ENCODE peak calls at places on chromosomes 11 and 22, in eight cellular contexts. E is GM13976, H is dorsolateral prefrontal cortex, G is Panc1, N is type B pancreatic cell, L is breast epithelium, O is astrocyte of the cerebellum, Q is keratinocyte. W is an unnamed sample.

GRCh38 chr22:20033045-20033706 is 12.3 kb downstream of the TANGO2 start:
- DNase-seq in H (no peak), N (no peak), Q (no peak), E (no peak), O (no peak), L (no peak), G (no peak), W (no peak)

GRCh38 chr11:15818132-15818842 is 538.1 kb downstream of the SOX6 start:
- DNase-seq in L (no peak), G (no peak), E (no peak), Q (no peak), H (no peak), N (no peak), O (no peak), W (no peak)

GRCh38 chr22:25564979-25565677 is 653 bp downstream of the GRK3 start:
- DNase-seq in L (no peak), N (no peak), E (no peak), O (no peak), Q (no peak), G (no peak), H (no peak), W (peak)

GRCh38 chr22:46390652-46391301 is 55.3 kb downstream of the TRMU start:
- DNase-seq in H (peak), G (no peak), L (peak), O (no peak), E (no peak), N (no peak), Q (no peak), W (no peak)

GRCh38 chr11:121610706-121611105 is 157.9 kb upstream of the SORL1-AS1 start:
- DNase-seq in L (no peak), N (no peak), Q (no peak), G (no peak), H (no peak), O (no peak), E (no peak), W (no peak)

GRCh38 chr22:27129266-27129665 is 471.9 kb downstream of the MIAT start:
- DNase-seq in Q (peak), L (no peak), E (no peak), N (no peak), G (no peak), H (no peak), O (no peak), W (no peak)

GRCh38 chr22:17974703-17975372 is 49.5 kb downstream of the MICAL3 start:
- DNase-seq in H (no peak), O (no peak), E (peak), L (no peak), N (no peak), G (no peak), Q (no peak), W (peak)

GRCh38 chr22:35661377-35661937 is 13.2 kb downstream of the APOL6 start:
- DNase-seq in H (no peak), Q (no peak), L (no peak), N (no peak), G (no peak), E (no peak), O (no peak), W (no peak)

GRCh38 chr22:25172153-25172552 is 27.5 kb upstream of the CRYBB3 start:
- DNase-seq in Q (no peak), H (no peak), L (no peak), N (no peak), G (no peak), E (peak), O (no peak), W (peak)

GRCh38 chr11:95585071-95585751 is 204.4 kb downstream of the FAM76B start:
- DNase-seq in H (no peak), Q (no peak), E (no peak), N (no peak), O (no peak), L (no peak), G (no peak), W (no peak)

GRCh38 chr22:22025320-22026156 is 43.0 kb upstream of the TOP3B start:
- DNase-seq in G (no peak), L (no peak), H (no peak), O (no peak), N (no peak), E (peak), Q (no peak), W (peak)

GRCh38 chr11:34308821-34309585 is 48.8 kb downstream of the ABTB2 start:
- DNase-seq in L (no peak), O (peak), E (no peak), Q (no peak), G (no peak), H (no peak), N (no peak), W (no peak)

GRCh38 chr11:1085440-1086170 is 10.9 kb downstream of the MUC2 start:
- DNase-seq in L (peak), O (no peak), Q (no peak), G (no peak), H (peak), N (no peak), E (no peak), W (no peak)

GRCh38 chr11:67732045-67732787 is 57.8 kb upstream of the ALDH3B2 start:
- DNase-seq in Q (no peak), G (peak), L (no peak), N (no peak), H (no peak), O (no peak), E (peak), W (no peak)

GRCh38 chr11:63574856-63575602 is 11.8 kb upstream of the PLAAT2 start:
- DNase-seq in O (no peak), H (no peak), N (no peak), E (no peak), L (no peak), G (no peak), Q (no peak), W (no peak)

GRCh38 chr22:31497148-31497938 is 1.0 kb downstream of the SFI1 start:
- DNase-seq in O (no peak), L (no peak), G (no peak), N (no peak), H (no peak), E (no peak), Q (no peak), W (peak)

GRCh38 chr22:31496007-31496734 is at the start of gene SFI1:
- DNase-seq in G (peak), O (peak), Q (no peak), E (peak), L (peak), N (peak), H (peak), W (peak)

GRCh38 chr22:31495343-31495742 is 993 bp upstream of the SFI1 start:
- DNase-seq in N (no peak), L (no peak), Q (no peak), O (no peak), H (no peak), E (no peak), G (no peak), W (peak)

GRCh38 chr22:31492151-31492550 is 2.5 kb upstream of the EIF4ENIF1 start:
- DNase-seq in L (no peak), O (no peak), Q (no peak), H (no peak), E (no peak), G (no peak), N (no peak), W (no peak)

DNA sequence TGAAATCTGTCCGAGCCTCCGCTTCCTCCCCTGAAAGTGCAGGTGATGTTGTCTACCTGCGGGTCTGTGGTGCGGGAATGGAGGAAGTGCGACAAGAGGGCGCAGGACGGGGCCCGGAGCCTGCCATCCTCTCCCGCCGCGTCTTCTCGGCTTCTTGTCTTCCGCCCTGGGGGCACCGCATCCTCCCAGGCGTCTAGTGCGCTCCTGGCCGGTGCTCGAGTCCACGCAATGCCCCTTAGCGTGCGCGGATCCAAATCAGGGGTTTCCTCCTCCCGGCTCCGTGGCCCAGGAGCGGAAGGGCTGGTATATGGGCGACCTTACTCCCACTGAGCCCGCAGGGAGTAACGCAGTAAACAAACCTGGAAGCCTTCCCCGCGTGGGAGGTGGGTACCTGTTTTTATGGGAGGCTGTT is 405 bp downstream of the SFI1 start:
- DNase-seq in N (no peak), E (no peak), G (no peak), O (no peak), H (peak), Q (no peak), L (no peak), W (no peak)
- TF ChIP-seq CTCF in N (no peak), E (no peak), G (no peak), O (no peak), H (no peak), Q (no peak), L (no peak), W (no peak)

DNA sequence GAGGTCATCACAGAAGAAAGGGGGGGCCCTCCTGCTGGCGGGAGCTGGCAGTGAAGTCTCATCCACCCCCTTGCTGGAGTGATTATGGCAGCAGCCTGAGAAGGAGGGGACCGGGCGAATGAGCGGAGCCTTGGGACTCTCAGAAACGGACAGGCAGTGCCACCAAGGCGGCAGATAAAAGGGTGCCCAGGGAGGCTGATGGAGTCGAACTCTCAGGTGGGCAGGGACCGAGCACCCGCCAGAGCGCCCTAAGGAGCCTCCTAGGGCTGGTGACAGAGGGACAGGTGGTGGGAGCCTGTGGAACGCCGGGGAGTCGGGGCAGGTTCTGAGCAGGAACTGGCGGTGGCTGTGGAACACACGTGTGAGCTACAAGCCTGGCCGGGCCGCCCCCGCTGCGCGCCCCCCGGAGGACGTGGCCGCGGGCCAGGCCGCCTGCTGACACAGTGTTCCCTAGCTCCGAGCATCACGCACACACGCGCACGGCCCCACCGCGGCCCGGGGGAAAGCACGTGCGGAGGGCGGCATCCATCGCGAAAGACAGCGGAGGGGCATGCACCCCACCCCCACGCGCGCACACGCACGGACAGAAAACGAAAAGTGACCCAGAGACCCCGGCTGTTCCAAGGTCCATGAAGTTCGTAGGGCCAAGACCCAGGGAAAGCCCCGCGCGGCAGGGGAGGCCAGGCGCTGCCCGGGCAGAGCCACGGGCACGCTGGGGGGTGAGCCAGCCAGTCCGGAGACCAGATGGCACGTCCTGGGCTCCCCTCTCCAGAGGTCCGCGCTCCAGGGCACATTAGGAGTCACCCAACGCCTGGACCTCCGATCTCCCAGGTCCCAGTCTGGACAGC is 1.0 kb downstream of the VWCE start:
- DNase-seq in N (peak), E (peak), O (no peak), H (peak), G (no peak), L (no peak), Q (no peak), W (peak)
- TF ChIP-seq CTCF in N (no peak), E (no peak), O (no peak), H (no peak), G (no peak), L (no peak), Q (no peak), W (peak)

DNA sequence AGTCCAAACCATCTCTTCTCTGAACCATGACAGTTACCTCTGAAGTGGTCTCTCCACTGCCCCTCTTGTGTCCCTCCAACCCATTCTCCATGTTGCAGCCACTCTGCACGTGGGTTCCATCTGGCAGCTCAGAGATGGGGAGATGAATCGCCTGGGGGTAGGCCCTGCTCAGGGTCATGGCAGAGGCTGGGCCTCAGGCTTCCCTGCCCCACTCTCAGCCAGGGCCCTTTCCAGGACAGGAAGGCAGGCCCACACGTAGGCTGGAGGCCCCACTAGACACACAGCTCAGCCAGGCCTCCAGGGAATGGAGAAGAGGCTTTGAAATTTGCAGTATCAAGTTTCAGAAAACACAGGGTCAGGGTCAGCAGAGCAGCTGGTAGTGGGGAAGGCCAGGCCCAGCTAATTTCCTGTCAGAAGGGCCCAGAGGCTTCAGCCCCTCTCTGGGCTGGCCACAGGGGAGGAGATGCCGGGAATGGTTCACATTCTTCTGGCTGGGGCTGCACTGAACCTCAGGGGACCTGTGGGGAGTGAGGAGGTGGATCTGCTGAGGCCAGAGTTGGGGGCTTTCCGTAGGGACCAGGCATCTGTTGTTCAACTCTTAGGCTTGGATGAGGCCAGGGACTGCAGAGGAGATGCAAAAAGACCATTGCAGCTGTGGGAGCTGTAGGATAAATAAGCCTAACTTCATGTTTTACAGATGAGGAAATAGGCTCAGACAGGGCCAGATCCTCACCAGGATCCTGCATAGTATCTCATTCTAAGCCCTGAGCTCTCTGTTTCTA is 101.6 kb downstream of the SWAP70 start:
- DNase-seq in G (no peak), H (no peak), O (peak), E (peak), L (no peak), N (no peak), Q (no peak), W (peak)
- TF ChIP-seq CTCF in G (no peak), H (no peak), O (no peak), E (no peak), L (no peak), N (no peak), Q (no peak), W (no peak)

DNA sequence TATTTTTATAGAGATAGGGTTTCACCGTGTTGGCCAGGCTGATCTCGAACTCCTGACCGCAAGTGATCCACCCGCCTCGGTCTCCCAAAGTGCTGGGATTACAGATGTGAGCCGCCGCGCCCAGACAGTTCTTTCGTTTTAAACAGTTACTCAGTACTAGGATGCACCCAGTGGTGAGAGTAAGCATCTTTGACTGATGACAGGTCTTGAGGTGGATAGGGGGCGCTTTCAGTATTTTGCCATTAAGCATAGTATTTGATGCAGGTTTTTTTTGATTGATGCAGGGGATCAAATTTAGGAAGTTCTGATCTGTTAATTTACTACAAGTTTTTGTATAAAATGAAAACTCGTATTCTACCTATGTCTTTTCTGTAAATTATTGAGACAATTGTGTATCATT is 13.2 kb upstream of the TRIM34 start:
- DNase-seq in N (no peak), Q (no peak), E (no peak), G (no peak), L (no peak), H (no peak), O (no peak), W (no peak)
- TF ChIP-seq CTCF in N (no peak), Q (peak), E (no peak), G (peak), L (no peak), H (no peak), O (no peak), W (peak)

DNA sequence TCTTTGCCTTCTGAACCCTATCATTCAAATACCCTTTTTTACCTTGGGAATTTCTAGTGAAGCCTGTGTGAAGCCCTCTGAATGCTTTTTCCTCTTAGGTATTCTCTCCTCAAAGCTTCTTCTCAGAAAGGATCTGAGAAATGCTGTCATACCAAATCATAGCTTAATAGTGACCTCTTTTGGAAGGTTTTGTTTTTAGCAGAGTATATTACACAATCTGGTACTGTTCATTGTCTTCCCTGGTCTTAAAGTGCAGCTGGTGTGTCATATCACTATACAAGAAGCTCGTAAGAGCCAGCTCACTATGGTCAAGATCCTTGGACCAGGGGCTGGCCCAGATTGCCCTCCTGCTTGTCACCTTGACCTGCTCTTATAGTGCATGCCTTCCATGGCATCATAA is 204.4 kb upstream of the ANO5 start:
- DNase-seq in N (no peak), H (no peak), L (no peak), Q (no peak), E (no peak), O (no peak), G (no peak), W (no peak)
- TF ChIP-seq CTCF in N (no peak), H (peak), L (no peak), Q (no peak), E (no peak), O (no peak), G (no peak), W (no peak)

DNA sequence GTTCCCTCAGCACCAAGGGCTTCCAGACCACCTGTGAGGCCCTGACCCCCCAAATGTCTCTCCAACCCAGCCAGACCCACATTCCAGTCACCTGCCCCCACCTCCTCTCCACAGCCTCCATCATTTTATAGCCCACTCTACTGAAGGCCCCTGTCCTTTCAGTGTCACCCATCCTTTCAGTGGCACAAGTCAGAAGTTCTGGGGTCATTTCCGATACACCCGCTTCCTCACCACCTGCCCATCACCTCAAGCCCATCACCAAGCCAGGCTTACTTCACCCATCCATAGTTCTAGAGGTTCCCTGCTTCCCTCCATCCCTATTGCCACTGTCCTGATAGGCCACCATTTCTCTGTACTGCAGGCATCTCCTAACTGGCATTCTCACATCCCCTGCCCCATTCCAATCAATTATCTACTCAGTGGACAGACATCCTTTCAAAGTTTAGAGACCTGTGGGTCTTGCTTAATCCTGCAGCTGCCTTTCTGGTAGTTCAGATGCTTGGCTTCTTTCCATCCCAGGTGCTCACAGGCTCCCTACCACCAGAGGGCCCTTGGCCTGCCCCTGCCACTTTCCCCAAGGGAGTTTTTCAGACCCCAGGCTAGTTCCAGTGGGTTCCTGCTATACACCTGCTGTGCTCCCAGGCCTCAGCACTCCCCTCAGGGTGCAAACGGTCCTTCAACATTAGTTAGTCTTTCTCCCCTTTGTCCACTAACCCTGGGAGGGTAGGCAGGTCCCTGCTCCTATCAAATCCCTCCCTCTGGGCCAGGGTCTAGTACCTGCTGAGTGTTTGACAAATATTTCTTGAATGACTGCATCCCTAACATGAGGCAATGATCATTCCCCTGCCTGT is 7.6 kb downstream of the KCNQ1OT1 start:
- DNase-seq in H (peak), O (no peak), G (no peak), L (peak), Q (no peak), E (no peak), N (no peak), W (peak)
- TF ChIP-seq CTCF in H (no peak), O (peak), G (no peak), L (no peak), Q (peak), E (peak), N (peak), W (peak)

GRCh38 chr11:115871161-115871750 is 367.0 kb upstream of the CADM1 start:
- DNase-seq in H (no peak), G (no peak), E (no peak), N (no peak), O (no peak), L (no peak), Q (no peak), W (no peak)
- TF ChIP-seq CTCF in H (no peak), G (no peak), E (no peak), N (no peak), O (no peak), L (no peak), Q (no peak), W (no peak)

GRCh38 chr11:6604081-6604626 is 580 bp downstream of the ILK start:
- DNase-seq in L (no peak), O (peak), Q (no peak), G (no peak), H (no peak), E (peak), N (no peak), W (peak)
- TF ChIP-seq CTCF in L (no peak), O (peak), Q (peak), G (no peak), H (no peak), E (peak), N (no peak), W (peak)

GRCh38 chr11:20243974-20244373 is 83.7 kb upstream of the DBX1 start:
- DNase-seq in E (no peak), L (no peak), H (no peak), N (no peak), O (no peak), G (no peak), Q (no peak), W (no peak)
- TF ChIP-seq CTCF in E (peak), L (no peak), H (no peak), N (peak), O (peak), G (peak), Q (no peak), W (peak)

W was measured in GM12865.